ENCODE peak calls at places on chromosomes 2 and 18, in seven cellular contexts. One of them, this sample, is unnamed.

GRCh38 chr2:30272761-30273573 is 41.6 kb downstream of the LBH start:
- DNase-seq in GM13977: no peak
- DNase-seq in GM04503: peak; percentile 79
- DNase-seq in activated CD4-positive, alpha-beta T cell treated with anti-CD3 and anti-CD28 coated beads, Interleukin-2, amount 50 U/mL, for 4 hours: peak; percentile 33
- DNase-seq in NCI-H1417 treated with DMSO at 0.1 percent for 48 hours: no peak
- DNase-seq in NB4: no peak
- DNase-seq in ELR: peak; percentile 36
- DNase-seq in this sample: no peak

GRCh38 chr18:49812321-49813070 is 837 bp downstream of the ACAA2 start:
- DNase-seq in GM13977: peak; percentile 7
- DNase-seq in GM04503: peak; percentile 11
- DNase-seq in activated CD4-positive, alpha-beta T cell treated with anti-CD3 and anti-CD28 coated beads, Interleukin-2, amount 50 U/mL, for 4 hours: no peak
- DNase-seq in NCI-H1417 treated with DMSO at 0.1 percent for 48 hours: no peak
- DNase-seq in NB4: no peak
- DNase-seq in ELR: no peak
- DNase-seq in this sample: no peak

GRCh38 chr2:177397501-177398289 is 5.1 kb downstream of the AGPS start:
- DNase-seq in GM13977: no peak
- DNase-seq in GM04503: peak; percentile 96
- DNase-seq in activated CD4-positive, alpha-beta T cell treated with anti-CD3 and anti-CD28 coated beads, Interleukin-2, amount 50 U/mL, for 4 hours: no peak
- DNase-seq in NCI-H1417 treated with DMSO at 0.1 percent for 48 hours: no peak
- DNase-seq in NB4: peak; percentile 62
- DNase-seq in ELR: peak; percentile 91
- DNase-seq in this sample: no peak

GRCh38 chr18:46567196-46567595 is 89.8 kb downstream of the LOXHD1 start:
- DNase-seq in GM13977: no peak
- DNase-seq in GM04503: no peak
- DNase-seq in activated CD4-positive, alpha-beta T cell treated with anti-CD3 and anti-CD28 coated beads, Interleukin-2, amount 50 U/mL, for 4 hours: no peak
- DNase-seq in NCI-H1417 treated with DMSO at 0.1 percent for 48 hours: no peak
- DNase-seq in NB4: no peak
- DNase-seq in ELR: no peak
- DNase-seq in this sample: no peak

GRCh38 chr2:141341444-141341843 is 789.4 kb downstream of the LRP1B start:
- DNase-seq in GM13977: no peak
- DNase-seq in GM04503: peak; percentile 47
- DNase-seq in activated CD4-positive, alpha-beta T cell treated with anti-CD3 and anti-CD28 coated beads, Interleukin-2, amount 50 U/mL, for 4 hours: no peak
- DNase-seq in NCI-H1417 treated with DMSO at 0.1 percent for 48 hours: no peak
- DNase-seq in NB4: no peak
- DNase-seq in ELR: peak; percentile 94
- DNase-seq in this sample: no peak

GRCh38 chr2:71962350-71962749 is 185.3 kb downstream of the CYP26B1 start:
- DNase-seq in GM13977: no peak
- DNase-seq in GM04503: no peak
- DNase-seq in activated CD4-positive, alpha-beta T cell treated with anti-CD3 and anti-CD28 coated beads, Interleukin-2, amount 50 U/mL, for 4 hours: no peak
- DNase-seq in NCI-H1417 treated with DMSO at 0.1 percent for 48 hours: no peak
- DNase-seq in NB4: no peak
- DNase-seq in ELR: no peak
- DNase-seq in this sample: no peak

GRCh38 chr2:45233301-45233700 is 224.0 kb upstream of the SIX2 start:
- DNase-seq in GM13977: no peak
- DNase-seq in GM04503: no peak
- DNase-seq in activated CD4-positive, alpha-beta T cell treated with anti-CD3 and anti-CD28 coated beads, Interleukin-2, amount 50 U/mL, for 4 hours: no peak
- DNase-seq in NCI-H1417 treated with DMSO at 0.1 percent for 48 hours: no peak
- DNase-seq in NB4: no peak
- DNase-seq in ELR: no peak
- DNase-seq in this sample: no peak

GRCh38 chr18:58911766-58912165 is 47.1 kb downstream of the ZNF532 start:
- DNase-seq in GM13977: peak; percentile 25
- DNase-seq in GM04503: no peak
- DNase-seq in activated CD4-positive, alpha-beta T cell treated with anti-CD3 and anti-CD28 coated beads, Interleukin-2, amount 50 U/mL, for 4 hours: no peak
- DNase-seq in NCI-H1417 treated with DMSO at 0.1 percent for 48 hours: no peak
- DNase-seq in NB4: no peak
- DNase-seq in ELR: no peak
- DNase-seq in this sample: peak; percentile 41

GRCh38 chr2:241808701-241809382 is at the start of gene NEU4:
- DNase-seq in GM13977: no peak
- DNase-seq in GM04503: no peak
- DNase-seq in activated CD4-positive, alpha-beta T cell treated with anti-CD3 and anti-CD28 coated beads, Interleukin-2, amount 50 U/mL, for 4 hours: no peak
- DNase-seq in NCI-H1417 treated with DMSO at 0.1 percent for 48 hours: no peak
- DNase-seq in NB4: no peak
- DNase-seq in ELR: no peak
- DNase-seq in this sample: peak; percentile 10

GRCh38 chr2:161913865-161914264 is 160.2 kb downstream of the DPP4 start:
- DNase-seq in GM13977: no peak
- DNase-seq in GM04503: no peak
- DNase-seq in activated CD4-positive, alpha-beta T cell treated with anti-CD3 and anti-CD28 coated beads, Interleukin-2, amount 50 U/mL, for 4 hours: no peak
- DNase-seq in NCI-H1417 treated with DMSO at 0.1 percent for 48 hours: no peak
- DNase-seq in NB4: no peak
- DNase-seq in ELR: peak; percentile 86
- DNase-seq in this sample: no peak

GRCh38 chr2:77434880-77435279 is 87.3 kb downstream of the LRRTM4 start:
- DNase-seq in GM13977: no peak
- DNase-seq in GM04503: no peak
- DNase-seq in activated CD4-positive, alpha-beta T cell treated with anti-CD3 and anti-CD28 coated beads, Interleukin-2, amount 50 U/mL, for 4 hours: no peak
- DNase-seq in NCI-H1417 treated with DMSO at 0.1 percent for 48 hours: no peak
- DNase-seq in NB4: no peak
- DNase-seq in ELR: no peak
- DNase-seq in this sample: no peak

GRCh38 chr2:131022731-131023130 is 70.5 kb downstream of the FAM168B start:
- DNase-seq in GM13977: no peak
- DNase-seq in GM04503: no peak
- DNase-seq in activated CD4-positive, alpha-beta T cell treated with anti-CD3 and anti-CD28 coated beads, Interleukin-2, amount 50 U/mL, for 4 hours: no peak
- DNase-seq in NCI-H1417 treated with DMSO at 0.1 percent for 48 hours: no peak
- DNase-seq in NB4: no peak
- DNase-seq in ELR: no peak
- DNase-seq in this sample: no peak

This sample was measured in GM20000.